ENCODE peak calls at places on chromosomes 11 and 22, in eight cellular contexts. M, E, I, H, Q, O, S and P are unnamed samples.

GRCh38 chr11:13415201-13415600 is 47.8 kb downstream of the BTBD10 start:
- DNase-seq in S (no peak), Q (no peak), M (no peak), H (no peak), O (no peak), I (no peak), E (no peak), P (no peak)

GRCh38 chr22:37225481-37225880 is 13.2 kb upstream of the SSTR3 start:
- DNase-seq in Q (no peak), M (peak), S (no peak), I (no peak), O (no peak), H (no peak), E (no peak), P (no peak)

GRCh38 chr22:37442537-37442936 is 15.3 kb upstream of the ELFN2 start:
- DNase-seq in E (no peak), S (no peak), I (no peak), H (no peak), O (peak), Q (no peak), M (no peak), P (peak)

GRCh38 chr22:31083923-31084810 is 3.0 kb downstream of the SMTN start:
- DNase-seq in S (no peak), O (no peak), H (no peak), E (no peak), Q (no peak), M (no peak), I (no peak), P (no peak)

GRCh38 chr11:215581-216037 is 8.1 kb downstream of the RIC8A start:
- DNase-seq in O (no peak), I (no peak), M (no peak), Q (no peak), H (no peak), E (no peak), S (no peak), P (no peak)

GRCh38 chr11:72010529-72011233 is 12.0 kb downstream of the IL18BP start:
- DNase-seq in O (no peak), E (no peak), I (no peak), H (no peak), M (no peak), S (no peak), Q (no peak), P (no peak)

GRCh38 chr22:30906411-30906810 is 62.2 kb downstream of the MORC2 start:
- DNase-seq in Q (no peak), S (no peak), I (no peak), M (no peak), O (no peak), H (no peak), E (no peak), P (no peak)

GRCh38 chr11:61996933-61997332 is 29.5 kb upstream of the FTH1 start:
- DNase-seq in Q (no peak), S (no peak), E (no peak), M (no peak), H (no peak), I (no peak), O (no peak), P (no peak)

GRCh38 chr22:29079218-29079901 is 6.5 kb downstream of the KREMEN1 start:
- DNase-seq in H (no peak), I (no peak), E (no peak), O (no peak), Q (no peak), M (peak), S (peak), P (peak)

GRCh38 chr22:49350441-49351121 is 477.1 kb downstream of the BRD1 start:
- DNase-seq in Q (no peak), E (no peak), S (no peak), H (peak), I (no peak), M (no peak), O (no peak), P (no peak)

GRCh38 chr11:19421134-19421533 is 180.4 kb upstream of the E2F8 start:
- DNase-seq in E (no peak), I (no peak), Q (no peak), M (no peak), S (no peak), O (no peak), H (no peak), P (no peak)

GRCh38 chr11:83827940-83828554 is 541.9 kb upstream of the CCDC90B start:
- DNase-seq in S (peak), E (no peak), I (no peak), H (no peak), M (no peak), Q (no peak), O (peak), P (peak)

GRCh38 chr11:1943977-1944376 is 3.2 kb upstream of the MRPL23 start:
- DNase-seq in Q (no peak), H (no peak), I (no peak), M (no peak), E (no peak), S (peak), O (peak), P (peak)

GRCh38 chr22:38186429-38186828 is 4.8 kb upstream of the PLA2G6 start:
- DNase-seq in S (no peak), O (no peak), M (no peak), E (no peak), H (no peak), Q (no peak), I (no peak), P (no peak)

GRCh38 chr11:69640995-69641581 is at the start of gene CCND1:
- DNase-seq in S (peak), H (peak), E (peak), I (no peak), O (peak), M (peak), Q (peak), P (peak)

GRCh38 chr11:46315033-46315738 is 32.1 kb upstream of the DGKZ start:
- DNase-seq in M (peak), Q (peak), E (peak), H (peak), I (peak), S (peak), O (peak), P (peak)

GRCh38 chr22:50437511-50438304 is 37.1 kb downstream of the SBF1 start:
- DNase-seq in E (no peak), H (no peak), Q (no peak), S (no peak), I (no peak), M (no peak), O (no peak), P (no peak)